ENCODE peak calls at places on chromosomes 1 and 21, in nine cellular contexts. L, K, A, H, D, P, E, O and F are unnamed samples.

GRCh38 chr21:26845066-26845749 is at the start of gene ADAMTS1:
- DNase-seq in L (no peak), K (peak; percentile 4), A (peak; percentile 98), H (peak; percentile 38), D (peak; percentile 93), P (peak; percentile 31), E (peak; percentile 76), O (peak; percentile 85), F (peak; percentile 87)

GRCh38 chr1:218350909-218351616 is 5.9 kb downstream of the TGFB2 start:
- DNase-seq in L (no peak), K (no peak), A (no peak), H (no peak), D (no peak), P (no peak), E (no peak), O (no peak), F (no peak)

GRCh38 chr1:160401487-160401805 is 1.1 kb downstream of the VANGL2 start:
- DNase-seq in L (no peak), K (no peak), A (no peak), H (no peak), D (no peak), P (no peak), E (no peak), O (no peak), F (no peak)

GRCh38 chr1:245748246-245748645 is 593.5 kb downstream of the KIF26B start:
- DNase-seq in L (no peak), K (no peak), A (no peak), H (no peak), D (no peak), P (no peak), E (no peak), O (no peak), F (no peak)

GRCh38 chr1:180116964-180117763 is 37.5 kb upstream of the QSOX1 start:
- DNase-seq in L (no peak), K (peak; percentile 79), A (peak; percentile 73), H (peak; percentile 15), D (peak; percentile 26), P (no peak), E (no peak), O (peak; percentile 23), F (no peak)

GRCh38 chr1:14597343-14598006 is 1.0 kb upstream of the KAZN start:
- DNase-seq in L (no peak), K (no peak), A (peak; percentile 30), H (no peak), D (no peak), P (no peak), E (no peak), O (no peak), F (peak; percentile 46)

GRCh38 chr1:54556110-54556509 is 8.1 kb downstream of the ACOT11 start:
- DNase-seq in L (no peak), K (no peak), A (no peak), H (no peak), D (no peak), P (no peak), E (no peak), O (no peak), F (no peak)

GRCh38 chr1:24421502-24421901 is 5.9 kb downstream of the NIPAL3 start:
- DNase-seq in L (no peak), K (peak; percentile 16), A (no peak), H (no peak), D (no peak), P (no peak), E (no peak), O (no peak), F (no peak)

GRCh38 chr1:224183591-224184312 is 712 bp downstream of the DEGS1 start:
- DNase-seq in L (no peak), K (peak; percentile 15), A (peak; percentile 72), H (peak; percentile 64), D (peak; percentile 73), P (peak; percentile 53), E (peak; percentile 56), O (peak; percentile 53), F (peak; percentile 72)

GRCh38 chr1:200530551-200531261 is 89.8 kb downstream of the KIF14 start:
- DNase-seq in L (no peak), K (no peak), A (no peak), H (no peak), D (no peak), P (peak; percentile 45), E (no peak), O (no peak), F (no peak)

GRCh38 chr1:24526940-24527542 is 24.4 kb downstream of the RCAN3 start:
- DNase-seq in L (no peak), K (no peak), A (no peak), H (peak; percentile 25), D (no peak), P (peak; percentile 53), E (no peak), O (peak; percentile 32), F (no peak)

GRCh38 chr1:74629283-74629682 is 44.3 kb downstream of the ERICH3 start:
- DNase-seq in L (no peak), K (no peak), A (no peak), H (no peak), D (no peak), P (no peak), E (no peak), O (no peak), F (no peak)

GRCh38 chr1:41423511-41424191 is 60.8 kb downstream of the EDN2 start:
- DNase-seq in L (no peak), K (no peak), A (no peak), H (no peak), D (peak; percentile 64), P (no peak), E (peak; percentile 18), O (no peak), F (peak; percentile 22)
- TF ChIP-seq CTCF in L (no peak), K (peak; percentile 67), A (no peak), H (no peak), D (no peak), P (no peak), E (no peak), O (peak; percentile 25), F (peak; percentile 32)

GRCh38 chr1:109739738-109740614 is 862 bp downstream of the GSTM3 start:
- DNase-seq in L (no peak), K (peak; percentile 49), A (peak; percentile 93), H (peak; percentile 56), D (peak; percentile 87), P (peak; percentile 72), E (peak; percentile 85), O (peak; percentile 84), F (peak; percentile 76)
- TF ChIP-seq POLR2A in L (peak; percentile 80), K (peak; percentile 96), A (peak; percentile 99), H (peak; percentile 36), D (peak; percentile 59), P (peak; percentile 80), E (peak; percentile 80), O (peak; percentile 98), F (no peak)

GRCh38 chr1:8740034-8740449 is 77.4 kb downstream of the RERE start:
- DNase-seq in L (no peak), K (peak; percentile 98), A (no peak), H (no peak), D (no peak), P (no peak), E (no peak), O (no peak), F (no peak)
- TF ChIP-seq CTCF in L (no peak), K (no peak), A (no peak), H (no peak), D (no peak), P (no peak), E (no peak), O (no peak), F (no peak)

DNA sequence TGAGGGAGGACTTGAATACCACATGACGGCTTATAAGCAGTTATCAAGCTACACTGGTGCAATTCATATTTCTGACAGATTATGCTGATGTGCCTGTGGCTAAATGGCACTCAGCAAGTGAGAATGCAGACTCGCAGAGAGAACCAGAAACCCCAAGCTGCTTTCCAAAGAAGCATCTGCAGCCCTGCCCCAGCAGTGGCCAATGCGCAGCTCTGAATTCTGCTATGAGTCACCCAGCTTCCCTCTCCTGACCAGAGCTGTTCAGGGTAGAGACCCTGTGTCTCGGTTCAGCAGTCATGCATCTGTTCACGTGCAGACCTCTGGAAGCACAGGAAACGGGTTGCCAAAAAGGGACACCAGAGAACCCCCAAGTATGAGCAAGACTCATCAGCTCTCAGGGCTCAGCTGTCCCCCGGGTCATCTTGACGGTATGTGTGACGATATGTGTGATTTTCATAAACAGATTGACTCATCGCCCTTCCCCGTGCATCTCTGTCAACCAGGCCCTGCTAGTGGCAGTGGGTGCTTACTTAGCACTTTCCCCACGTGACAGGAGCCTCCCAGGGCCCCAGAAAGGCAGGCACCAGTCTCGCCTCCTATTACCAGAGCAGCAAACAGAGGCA is 76.3 kb downstream of the ITPKB start:
- DNase-seq in L (peak; percentile 72), K (no peak), A (no peak), H (peak; percentile 40), D (peak; percentile 73), P (peak; percentile 89), E (peak; percentile 79), O (peak; percentile 86), F (peak; percentile 43)
- TF ChIP-seq POLR2A in L (peak; percentile 30), K (no peak), A (no peak), H (no peak), D (no peak), P (peak; percentile 3), E (peak; percentile 31), O (no peak), F (no peak)

DNA sequence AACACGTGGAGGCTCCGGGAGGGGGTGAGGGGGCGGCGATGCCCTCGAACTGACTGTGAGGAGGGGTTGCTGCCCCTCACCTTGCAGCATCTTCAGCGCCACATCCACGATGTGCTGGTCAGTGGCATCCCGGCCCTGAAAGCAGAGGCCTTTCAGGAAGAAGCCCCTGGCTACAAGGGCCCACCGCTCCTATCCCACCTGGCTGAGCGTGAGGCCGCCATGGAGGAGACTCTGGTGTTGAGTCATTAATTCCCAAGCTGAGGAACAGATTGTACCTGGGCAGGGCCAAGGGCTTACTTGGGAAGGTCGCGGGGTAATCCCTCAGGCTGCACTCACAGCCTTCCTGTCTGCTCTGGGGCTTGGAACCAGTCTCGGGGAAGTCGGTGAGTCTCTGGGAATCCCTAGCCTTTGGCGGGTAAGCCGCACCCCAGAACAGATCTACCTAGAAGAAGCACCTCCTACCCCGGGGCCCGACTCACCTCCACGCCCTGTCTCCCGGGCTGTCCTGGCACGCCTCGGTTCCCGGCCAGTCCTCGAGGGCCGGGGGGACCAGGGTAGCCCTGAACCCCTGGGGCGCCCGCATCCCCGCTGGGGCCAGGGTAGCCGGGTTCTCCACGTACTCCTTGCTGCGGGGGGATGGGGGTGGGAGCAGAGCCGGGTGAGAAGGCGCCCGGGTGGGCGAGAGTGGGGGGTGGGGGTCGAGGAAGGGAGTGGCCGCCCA is 13.9 kb downstream of the COL9A2 start:
- DNase-seq in L (no peak), K (no peak), A (no peak), H (no peak), D (no peak), P (no peak), E (no peak), O (no peak), F (no peak)
- TF ChIP-seq CTCF in L (no peak), K (no peak), A (no peak), H (no peak), D (no peak), P (no peak), E (no peak), O (no peak), F (no peak)